ENCODE peak calls at places on chromosomes 5 and 9, in four cellular contexts. A is K562, U is GM12878, V is GM12891. I is an unnamed sample.

GRCh38 chr9:134365115-134365596 is 38.9 kb downstream of the RXRA start:
- DNase-seq in U (no peak), A (no peak), V (no peak), I (no peak)

GRCh38 chr5:76270214-76270613 is 132.9 kb upstream of the IQGAP2 start:
- DNase-seq in V (no peak), A (no peak), U (no peak), I (no peak)

GRCh38 chr5:163773181-163773580 is 267.8 kb downstream of the MAT2B start:
- DNase-seq in A (no peak), U (no peak), V (no peak), I (no peak)

GRCh38 chr5:150618188-150618587 is 22.3 kb upstream of the SYNPO start:
- DNase-seq in U (no peak), V (no peak), A (no peak), I (no peak)

GRCh38 chr9:135128035-135128670 is 40.7 kb downstream of the OLFM1 start:
- DNase-seq in V (no peak), A (no peak), U (no peak), I (no peak)

GRCh38 chr5:16842916-16843315 is 93.2 kb downstream of the MYO10 start:
- DNase-seq in V (no peak), U (no peak), A (no peak), I (no peak)

GRCh38 chr5:55564716-55565115 is 30.0 kb upstream of the PLPP1 start:
- DNase-seq in A (no peak), V (no peak), U (peak), I (no peak)

GRCh38 chr9:107239474-107239873 is 43.6 kb upstream of the RAD23B start:
- DNase-seq in A (peak), U (no peak), V (no peak), I (no peak)

GRCh38 chr9:69223605-69224004 is 49.5 kb downstream of the TJP2 start:
- DNase-seq in A (peak), V (peak), U (no peak), I (peak)

GRCh38 chr9:121350993-121351561 is 19.0 kb downstream of the STOM start:
- DNase-seq in A (peak), V (no peak), U (no peak), I (no peak)

GRCh38 chr9:129253820-129254381 is 75.8 kb upstream of the IER5L start:
- DNase-seq in A (peak), V (no peak), U (no peak), I (peak)

GRCh38 chr5:153147891-153148623 is 342.4 kb upstream of the GRIA1 start:
- DNase-seq in V (no peak), U (no peak), A (peak), I (peak)

GRCh38 chr5:118990582-118990981 is 2.2 kb upstream of the DTWD2 start:
- DNase-seq in A (peak), V (no peak), U (no peak), I (no peak)

GRCh38 chr9:34566972-34567371 is 22.6 kb downstream of the CNTFR start:
- DNase-seq in V (no peak), A (no peak), U (no peak), I (no peak)

GRCh38 chr9:99085949-99086948 is 18.7 kb upstream of the TGFBR1 start:
- DNase-seq in U (no peak), V (no peak), A (no peak), I (peak)

GRCh38 chr5:34618666-34619065 is 37.5 kb upstream of the RAI14 start:
- DNase-seq in A (no peak), V (no peak), U (no peak), I (no peak)

GRCh38 chr5:34622046-34622435 is 34.1 kb upstream of the RAI14 start:
- DNase-seq in V (no peak), U (no peak), A (no peak), I (no peak)

GRCh38 chr5:34621280-34622045 is 34.7 kb upstream of the RAI14 start:
- DNase-seq in U (no peak), A (no peak), V (no peak), I (no peak)

GRCh38 chr5:34616665-34617064 is 39.5 kb upstream of the RAI14 start:
- DNase-seq in V (no peak), A (no peak), U (no peak), I (no peak)

DNA sequence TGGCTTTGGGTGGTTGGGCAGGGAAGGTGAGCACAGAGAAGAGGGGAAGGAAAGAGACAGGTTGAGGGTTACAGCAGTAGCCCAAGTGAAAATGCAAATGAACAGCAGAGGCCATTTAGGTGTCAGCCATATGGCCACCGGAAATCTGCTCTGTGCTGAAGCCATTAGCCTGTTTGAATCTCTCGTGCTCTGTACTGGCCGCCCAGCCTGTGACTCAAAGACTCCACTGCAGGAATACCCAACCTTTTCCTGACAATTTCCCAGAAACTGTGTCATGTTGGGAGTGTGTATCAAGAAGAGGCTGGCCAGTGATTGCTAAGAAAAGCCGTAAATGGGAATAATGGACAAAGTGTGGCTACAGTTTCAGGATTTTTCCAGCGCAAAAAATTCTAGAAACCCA is 35.9 kb upstream of the RAI14 start:
- DNase-seq in A (no peak), U (no peak), V (no peak), I (no peak)
- TF ChIP-seq SPI1 in A (no peak), U (no peak), V (no peak), I (no peak)

GRCh38 chr5:140295414-140295813 is 7.5 kb downstream of the PFDN1 start:
- DNase-seq in U (no peak), V (no peak), A (peak), I (peak)
- TF ChIP-seq SPI1 in U (no peak), V (no peak), A (no peak), I (no peak)

GRCh38 chr9:4796530-4796929 is 3.8 kb downstream of the RCL1 start:
- DNase-seq in A (no peak), V (no peak), U (no peak), I (no peak)

GRCh38 chr9:4796988-4797956 is 4.5 kb downstream of the RCL1 start:
- DNase-seq in V (no peak), A (peak), U (no peak), I (no peak)

GRCh38 chr9:4799775-4800174 is 7.0 kb downstream of the RCL1 start:
- DNase-seq in A (peak), U (no peak), V (no peak), I (no peak)

GRCh38 chr9:4801156-4801555 is 8.4 kb downstream of the RCL1 start:
- DNase-seq in U (no peak), A (no peak), V (no peak), I (no peak)

GRCh38 chr9:4798281-4798680 is 5.5 kb downstream of the RCL1 start:
- DNase-seq in V (no peak), U (no peak), A (peak), I (no peak)
- TF ChIP-seq SPI1 in V (no peak), U (no peak), A (no peak), I (no peak)

DNA sequence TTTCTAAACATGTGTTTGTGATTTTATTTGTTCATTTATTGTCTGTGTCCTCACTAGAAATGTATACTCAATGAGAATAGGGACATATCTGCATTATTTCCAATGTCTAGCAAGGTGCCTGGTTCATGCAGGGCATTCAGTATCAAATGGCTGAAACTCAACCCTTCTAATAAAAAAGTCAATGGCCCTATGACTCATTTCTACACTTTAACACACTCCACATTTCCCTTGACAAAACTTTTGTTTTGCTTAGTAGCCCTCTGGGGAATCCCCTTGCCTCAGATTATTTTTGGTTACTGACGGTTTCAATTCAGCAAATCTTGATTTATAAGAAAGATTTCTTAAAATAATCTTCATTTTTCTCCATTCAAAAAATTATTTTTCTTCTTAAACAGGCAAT is 206.0 kb upstream of the DMRTA1 start:
- DNase-seq in U (peak), V (no peak), A (no peak), I (no peak)
- TF ChIP-seq SPI1 in U (no peak), V (no peak), A (no peak), I (no peak)

GRCh38 chr5:132022737-132023136 is 11.3 kb upstream of the ACSL6 start:
- DNase-seq in V (no peak), A (peak), U (no peak), I (no peak)
- TF ChIP-seq SPI1 in V (no peak), A (no peak), U (no peak), I (no peak)

DNA sequence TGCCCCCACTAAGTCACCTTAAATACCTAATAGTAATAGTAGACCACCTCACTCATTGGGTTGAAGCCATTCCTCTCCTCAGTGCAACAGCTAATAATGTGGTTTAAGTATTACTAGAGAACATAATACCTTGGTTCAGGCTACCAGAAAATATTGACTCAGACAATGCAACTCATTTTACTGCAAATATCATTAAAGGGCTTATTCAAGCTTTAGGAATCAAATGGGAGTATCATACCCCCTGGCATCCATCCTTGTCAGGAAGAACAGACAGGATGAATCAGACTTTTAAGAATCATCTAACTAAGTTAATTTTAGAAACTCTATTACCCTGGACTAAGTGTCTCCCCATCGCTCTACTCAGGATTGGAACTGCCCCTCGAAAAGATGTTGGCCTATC is 6.8 kb upstream of the RNF180 start:
- DNase-seq in A (no peak), U (no peak), V (no peak), I (no peak)
- TF ChIP-seq SPI1 in A (no peak), U (no peak), V (no peak), I (no peak)

GRCh38 chr5:1032011-1032410 is 23.4 kb downstream of the NKD2 start:
- DNase-seq in A (no peak), U (no peak), V (no peak), I (no peak)

GRCh38 chr5:1032551-1033027 is 24.0 kb downstream of the NKD2 start:
- DNase-seq in A (no peak), V (no peak), U (no peak), I (no peak)

GRCh38 chr5:1033606-1034420 is 25.2 kb downstream of the NKD2 start:
- DNase-seq in U (no peak), A (no peak), V (no peak), I (no peak)

GRCh38 chr5:1034421-1034905 is 25.9 kb downstream of the NKD2 start:
- DNase-seq in V (no peak), A (no peak), U (no peak), I (no peak)

DNA sequence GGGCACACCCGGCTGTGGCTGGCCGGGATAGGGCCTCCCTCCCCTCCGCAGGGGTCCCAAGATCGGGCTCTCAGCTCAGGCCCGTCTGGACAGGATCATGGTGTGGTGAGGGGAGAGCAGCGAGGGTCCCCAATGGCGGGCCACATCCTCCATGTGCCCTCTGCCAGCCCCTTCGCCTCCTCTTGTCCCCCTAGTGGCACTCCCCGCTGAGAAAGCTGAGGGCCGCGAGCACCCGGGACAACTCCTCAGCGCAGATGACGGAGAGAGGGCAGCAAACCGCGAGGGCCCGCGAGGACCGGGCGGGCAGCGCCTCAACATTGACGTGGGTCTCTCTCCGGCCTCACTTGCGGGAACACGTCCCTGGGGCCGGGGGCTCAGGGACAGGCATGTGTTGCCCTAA is 24.6 kb downstream of the NKD2 start:
- DNase-seq in V (no peak), A (no peak), U (no peak), I (no peak)
- TF ChIP-seq SPI1 in V (no peak), A (no peak), U (no peak), I (no peak)